ENCODE peak calls at places on chromosomes 4 and X, in seven cellular contexts. Z is upper lobe of right lung, X is GM12865, L is AG04450, R is ovary, D is left ventricle myocardium inferior, K is AG09319. P is an unnamed sample.

GRCh38 chr4:38449506-38450174 is 214.4 kb upstream of the KLF3 start:
- DNase-seq in L (no peak), Z (no peak), X (no peak), D (no peak), K (no peak), R (no peak), P (no peak)

GRCh38 chrX:39174761-39175417 is 373.6 kb downstream of the MID1IP1 start:
- DNase-seq in R (no peak), D (no peak), K (no peak), Z (no peak), X (no peak), L (no peak), P (no peak)

GRCh38 chr4:2937986-2938385 is 25.2 kb downstream of the NOP14 start:
- DNase-seq in R (peak), D (peak), Z (peak), K (no peak), L (no peak), X (no peak), P (no peak)

GRCh38 chr4:78937837-78938236 is 1.4 kb downstream of the PAQR3 start:
- DNase-seq in X (no peak), L (no peak), K (no peak), D (no peak), R (no peak), Z (no peak), P (no peak)

GRCh38 chrX:70262952-70263567 is 3.1 kb upstream of the P2RY4 start:
- DNase-seq in K (no peak), Z (peak), R (peak), X (peak), D (peak), L (no peak), P (peak)

GRCh38 chrX:69070949-69071650 is 94.2 kb downstream of the PJA1 start:
- DNase-seq in L (no peak), Z (no peak), K (no peak), X (no peak), R (peak), D (peak), P (no peak)

GRCh38 chrX:14528629-14529287 is 578 bp upstream of the GLRA2 start:
- DNase-seq in Z (peak), D (peak), R (peak), X (peak), K (no peak), L (no peak), P (peak)

GRCh38 chrX:10833299-10834169 is 213.1 kb upstream of the MID1 start:
- DNase-seq in Z (peak), D (no peak), R (peak), X (no peak), L (no peak), K (no peak), P (peak)

GRCh38 chrX:125170459-125170858 is 149.2 kb upstream of the TEX13C start:
- DNase-seq in X (no peak), L (no peak), R (no peak), Z (no peak), D (no peak), K (no peak), P (no peak)

GRCh38 chrX:153685179-153685536 is 2.6 kb upstream of the SLC6A8 start:
- DNase-seq in L (no peak), R (peak), Z (no peak), D (no peak), K (no peak), X (no peak), P (no peak)

GRCh38 chrX:103845165-103845653 is 13.2 kb upstream of the RAB9B start:
- DNase-seq in D (peak), Z (peak), R (peak), K (peak), X (peak), L (peak), P (peak)

GRCh38 chrX:63561425-63561824 is 210.3 kb upstream of the SPIN4 start:
- DNase-seq in X (peak), Z (no peak), L (no peak), K (no peak), D (no peak), R (no peak), P (peak)

GRCh38 chr4:180028682-180029081 is 2214.5 kb upstream of the TENM3 start:
- DNase-seq in Z (no peak), K (no peak), R (no peak), D (peak), L (peak), X (peak), P (no peak)

GRCh38 chrX:14916017-14916674 is 42.9 kb downstream of the MOSPD2 start:
- DNase-seq in L (peak), D (no peak), Z (no peak), X (no peak), R (no peak), K (no peak), P (peak)

GRCh38 chr4:109750652-109751244 is 20.9 kb upstream of the PLA2G12A start:
- DNase-seq in K (no peak), X (no peak), D (no peak), Z (no peak), R (no peak), L (no peak), P (no peak)
- TF ChIP-seq CTCF in K (no peak), X (no peak), D (no peak), Z (no peak), R (no peak), L (no peak), P (no peak)

GRCh38 chrX:94834226-94834625 is 1160.2 kb downstream of the FAM133A start:
- DNase-seq in K (no peak), L (no peak), D (no peak), Z (no peak), X (no peak), R (no peak), P (no peak)

GRCh38 chrX:94831364-94831763 is 1157.4 kb downstream of the FAM133A start:
- DNase-seq in R (no peak), D (no peak), X (no peak), L (no peak), K (no peak), Z (no peak), P (peak)

GRCh38 chrX:94830717-94831116 is 1156.7 kb downstream of the FAM133A start:
- DNase-seq in Z (no peak), K (no peak), X (no peak), D (no peak), R (no peak), L (no peak), P (no peak)
- TF ChIP-seq CTCF in Z (no peak), K (no peak), X (no peak), D (no peak), R (no peak), L (no peak), P (no peak)

DNA sequence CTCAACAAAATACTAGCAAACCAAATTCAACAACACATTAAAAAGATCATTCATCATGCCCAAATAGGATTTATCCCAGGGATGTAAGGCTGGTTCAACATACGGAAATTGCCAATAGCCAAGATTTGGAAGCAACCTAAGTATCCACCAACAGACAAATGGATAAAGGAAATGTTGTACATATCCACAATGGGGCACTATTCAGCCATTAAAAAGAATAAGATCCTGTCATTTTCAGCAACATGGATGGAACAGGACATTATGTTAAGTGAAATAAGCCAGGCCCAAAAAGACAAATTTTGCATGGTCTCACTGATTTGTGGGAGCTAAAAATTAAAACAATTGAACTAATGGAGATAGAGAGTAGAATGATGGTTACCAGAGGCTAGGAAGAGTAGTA is 82.0 kb upstream of the FAM241A start:
- DNase-seq in X (no peak), L (no peak), D (no peak), Z (no peak), K (no peak), R (no peak), P (no peak)
- TF ChIP-seq CTCF in X (no peak), L (no peak), D (no peak), Z (no peak), K (no peak), R (no peak), P (no peak)

GRCh38 chr4:186134254-186134653 is 29.8 kb downstream of the FAM149A start:
- DNase-seq in D (no peak), Z (no peak), L (no peak), X (peak), K (no peak), R (no peak), P (no peak)

GRCh38 chr4:186131935-186132334 is 27.4 kb downstream of the FAM149A start:
- DNase-seq in D (no peak), X (no peak), R (no peak), L (no peak), Z (no peak), K (no peak), P (no peak)

GRCh38 chr4:186128842-186129241 is 24.3 kb downstream of the FAM149A start:
- DNase-seq in Z (no peak), L (no peak), K (no peak), R (no peak), X (no peak), D (no peak), P (no peak)

GRCh38 chr4:186137193-186137792 is 32.8 kb downstream of the FAM149A start:
- DNase-seq in L (no peak), R (no peak), X (peak), D (no peak), Z (no peak), K (no peak), P (peak)

GRCh38 chr4:186132577-186133277 is 28.2 kb downstream of the FAM149A start:
- DNase-seq in D (no peak), X (no peak), R (no peak), Z (no peak), L (no peak), K (no peak), P (peak)
- TF ChIP-seq CTCF in D (peak), X (no peak), R (no peak), Z (no peak), L (peak), K (no peak), P (no peak)

GRCh38 chr4:173014113-173014558 is 154.5 kb upstream of the GALNT7 start:
- DNase-seq in L (no peak), D (peak), K (no peak), Z (no peak), X (no peak), R (no peak), P (peak)
- TF ChIP-seq CTCF in L (peak), D (no peak), K (no peak), Z (no peak), X (no peak), R (no peak), P (peak)

DNA sequence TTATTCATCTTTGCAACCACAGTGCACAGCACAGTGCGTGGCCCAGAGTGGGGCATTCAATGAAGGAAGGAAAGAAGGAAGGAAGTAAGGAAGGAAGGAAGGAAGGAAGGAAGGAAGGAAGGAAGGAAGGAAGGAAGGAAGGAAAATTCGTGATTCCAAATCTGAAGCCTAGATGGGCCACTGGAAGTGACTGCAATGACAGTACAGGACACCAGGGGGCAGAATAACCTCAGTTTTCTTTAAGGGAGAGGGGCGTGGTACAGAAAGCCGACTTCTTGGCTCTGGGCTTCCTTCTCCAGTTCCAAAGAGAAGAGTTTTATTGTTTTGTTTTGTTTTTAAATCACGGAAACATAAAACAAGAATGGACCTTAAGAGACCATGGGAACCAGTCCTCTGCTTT is 47.8 kb downstream of the APLN start:
- DNase-seq in D (no peak), R (peak), Z (no peak), X (peak), L (no peak), K (peak), P (peak)
- TF ChIP-seq CTCF in D (peak), R (peak), Z (peak), X (peak), L (peak), K (peak), P (peak)

GRCh38 chr4:119629142-119629471 is 503 bp upstream of the PDE5A start:
- DNase-seq in D (no peak), K (no peak), R (no peak), X (no peak), Z (no peak), L (no peak), P (no peak)
- TF ChIP-seq CTCF in D (peak), K (no peak), R (no peak), X (no peak), Z (no peak), L (no peak), P (no peak)

DNA sequence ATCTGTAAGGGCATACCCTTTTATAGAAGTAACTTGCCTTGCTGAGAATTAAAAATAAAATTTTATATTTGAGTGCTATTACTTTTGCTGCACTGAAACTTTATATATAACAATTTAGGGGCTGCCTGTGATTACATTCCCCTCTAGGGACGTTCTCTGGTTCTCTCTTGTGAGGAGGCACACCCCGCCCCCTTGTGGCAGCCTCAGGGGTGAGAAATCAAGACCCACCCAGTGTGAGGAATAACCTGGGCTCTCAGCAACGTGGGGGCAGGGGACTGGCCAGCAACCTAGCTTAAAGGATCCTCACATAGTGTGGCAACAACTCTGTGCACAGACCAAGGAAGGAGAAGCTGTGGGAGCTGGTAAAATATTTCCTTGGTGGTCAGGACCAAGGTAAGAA is 43.7 kb downstream of the MAGEA9 start:
- DNase-seq in R (no peak), D (peak), K (no peak), L (no peak), Z (no peak), X (peak), P (peak)
- TF ChIP-seq CTCF in R (no peak), D (peak), K (peak), L (peak), Z (peak), X (peak), P (peak)

GRCh38 chr4:167906851-167907250 is 185.5 kb upstream of the ANXA10 start:
- DNase-seq in Z (no peak), D (no peak), L (no peak), R (no peak), K (no peak), X (no peak), P (peak)

GRCh38 chr4:167903291-167903721 is 189.0 kb upstream of the ANXA10 start:
- DNase-seq in L (no peak), K (no peak), Z (no peak), R (no peak), D (no peak), X (no peak), P (peak)

GRCh38 chr4:167908816-167909215 is 183.5 kb upstream of the ANXA10 start:
- DNase-seq in Z (no peak), L (no peak), X (no peak), K (no peak), R (no peak), D (no peak), P (no peak)
- TF ChIP-seq CTCF in Z (no peak), L (no peak), X (no peak), K (no peak), R (no peak), D (no peak), P (no peak)

P was measured in cardiac fibroblast.